ENCODE peak calls at places on chromosomes 2 and 18, in seven cellular contexts. One of them, this sample, is unnamed.

GRCh38 chr18:59573962-59574361 is 123.3 kb downstream of the CCBE1 start:
- DNase-seq in SK-N-SH: no peak
- DNase-seq in A549: no peak
- DNase-seq in HepG2: no peak
- DNase-seq in GM12878: no peak
- DNase-seq in HCT116: no peak
- DNase-seq in Panc1: no peak
- DNase-seq in this sample: no peak

GRCh38 chr2:219638948-219639341 is 11.5 kb downstream of the SLC4A3 start:
- DNase-seq in A549: no peak
- DNase-seq in HCT116: no peak
- DNase-seq in Panc1: no peak
- DNase-seq in HepG2: no peak
- DNase-seq in SK-N-SH: no peak
- DNase-seq in GM12878: no peak
- DNase-seq in this sample: peak

GRCh38 chr2:39728941-39729351 is 50.1 kb downstream of the THUMPD2 start:
- DNase-seq in HepG2: peak
- DNase-seq in HCT116: peak
- DNase-seq in A549: peak
- DNase-seq in SK-N-SH: peak
- DNase-seq in Panc1: no peak
- DNase-seq in GM12878: no peak
- DNase-seq in this sample: peak

GRCh38 chr2:23540804-23541360 is 155.9 kb downstream of the KLHL29 start:
- DNase-seq in HCT116: no peak
- DNase-seq in HepG2: no peak
- DNase-seq in A549: no peak
- DNase-seq in SK-N-SH: no peak
- DNase-seq in GM12878: no peak
- DNase-seq in Panc1: no peak
- DNase-seq in this sample: no peak

GRCh38 chr2:169391236-169391635 is 28.9 kb upstream of the LRP2 start:
- DNase-seq in Panc1: no peak
- DNase-seq in HepG2: no peak
- DNase-seq in GM12878: no peak
- DNase-seq in SK-N-SH: no peak
- DNase-seq in HCT116: no peak
- DNase-seq in A549: no peak
- DNase-seq in this sample: no peak

GRCh38 chr2:43018179-43019024 is 208.0 kb downstream of the ZFP36L2 start:
- DNase-seq in SK-N-SH: no peak
- DNase-seq in Panc1: no peak
- DNase-seq in GM12878: no peak
- DNase-seq in HepG2: peak
- DNase-seq in A549: no peak
- DNase-seq in HCT116: no peak
- DNase-seq in this sample: peak

GRCh38 chr2:181273986-181274385 is 183.2 kb upstream of the ITGA4 start:
- DNase-seq in GM12878: no peak
- DNase-seq in Panc1: no peak
- DNase-seq in SK-N-SH: no peak
- DNase-seq in A549: no peak
- DNase-seq in HepG2: no peak
- DNase-seq in HCT116: no peak
- DNase-seq in this sample: no peak

GRCh38 chr2:181892795-181893435 is 1.4 kb downstream of the ITPRID2 start:
- DNase-seq in A549: peak
- DNase-seq in Panc1: no peak
- DNase-seq in GM12878: no peak
- DNase-seq in HCT116: peak
- DNase-seq in HepG2: peak
- DNase-seq in SK-N-SH: no peak
- DNase-seq in this sample: no peak

GRCh38 chr2:41207578-41207977 is 755.7 kb upstream of the SLC8A1 start:
- DNase-seq in GM12878: no peak
- DNase-seq in SK-N-SH: no peak
- DNase-seq in A549: no peak
- DNase-seq in HCT116: no peak
- DNase-seq in Panc1: no peak
- DNase-seq in HepG2: no peak
- DNase-seq in this sample: no peak

GRCh38 chr2:164739966-164740365 is 101.7 kb downstream of the COBLL1 start:
- DNase-seq in SK-N-SH: no peak
- DNase-seq in HepG2: no peak
- DNase-seq in HCT116: no peak
- DNase-seq in GM12878: no peak
- DNase-seq in Panc1: no peak
- DNase-seq in A549: no peak
- DNase-seq in this sample: no peak

GRCh38 chr2:239822146-239822945 is 202.8 kb downstream of the NDUFA10 start:
- DNase-seq in HepG2: no peak
- DNase-seq in Panc1: no peak
- DNase-seq in SK-N-SH: no peak
- DNase-seq in HCT116: no peak
- DNase-seq in A549: no peak
- DNase-seq in GM12878: peak
- DNase-seq in this sample: no peak

GRCh38 chr2:109612991-109613921 is 510 bp downstream of the SEPTIN10 start:
- DNase-seq in SK-N-SH: peak
- DNase-seq in HepG2: peak
- DNase-seq in Panc1: no peak
- DNase-seq in HCT116: no peak
- DNase-seq in GM12878: no peak
- DNase-seq in A549: no peak
- DNase-seq in this sample: no peak

GRCh38 chr2:42545714-42546390 is 22.6 kb upstream of the MTA3 start:
- DNase-seq in A549: no peak
- DNase-seq in SK-N-SH: no peak
- DNase-seq in GM12878: no peak
- DNase-seq in Panc1: no peak
- DNase-seq in HepG2: no peak
- DNase-seq in HCT116: no peak
- DNase-seq in this sample: no peak

GRCh38 chr2:196131949-196132925 is 39.1 kb downstream of the STK17B start:
- DNase-seq in HepG2: no peak
- DNase-seq in SK-N-SH: no peak
- DNase-seq in HCT116: no peak
- DNase-seq in A549: no peak
- DNase-seq in Panc1: no peak
- DNase-seq in GM12878: no peak
- DNase-seq in this sample: peak

GRCh38 chr2:24203029-24203786 is 28.4 kb downstream of the FAM228A start:
- DNase-seq in HCT116: no peak
- DNase-seq in GM12878: no peak
- DNase-seq in SK-N-SH: no peak
- DNase-seq in HepG2: no peak
- DNase-seq in A549: no peak
- DNase-seq in Panc1: no peak
- DNase-seq in this sample: no peak

GRCh38 chr2:101160454-101160853 is 9.3 kb upstream of the TBC1D8 start:
- DNase-seq in Panc1: no peak
- DNase-seq in HepG2: no peak
- DNase-seq in SK-N-SH: no peak
- DNase-seq in HCT116: no peak
- DNase-seq in A549: no peak
- DNase-seq in GM12878: no peak
- DNase-seq in this sample: no peak

GRCh38 chr2:118186110-118186857 is 98.0 kb downstream of the INSIG2 start:
- DNase-seq in A549: peak
- DNase-seq in SK-N-SH: peak
- DNase-seq in HepG2: no peak
- DNase-seq in Panc1: peak
- DNase-seq in GM12878: peak
- DNase-seq in HCT116: peak
- DNase-seq in this sample: peak

GRCh38 chr2:153230977-153231376 is 247.6 kb downstream of the RPRM start:
- DNase-seq in Panc1: no peak
- DNase-seq in HCT116: no peak
- DNase-seq in GM12878: no peak
- DNase-seq in A549: no peak
- DNase-seq in HepG2: no peak
- DNase-seq in SK-N-SH: no peak
- DNase-seq in this sample: no peak

GRCh38 chr18:79445740-79446566 is 50.2 kb downstream of the NFATC1 start:
- DNase-seq in SK-N-SH: no peak
- DNase-seq in Panc1: no peak
- DNase-seq in HCT116: no peak
- DNase-seq in HepG2: no peak
- DNase-seq in A549: no peak
- DNase-seq in GM12878: no peak
- DNase-seq in this sample: no peak
- TF ChIP-seq REST in SK-N-SH: no peak
- TF ChIP-seq REST in Panc1: no peak
- TF ChIP-seq REST in HCT116: no peak
- TF ChIP-seq REST in HepG2: no peak
- TF ChIP-seq REST in A549: no peak
- TF ChIP-seq REST in GM12878: no peak
- TF ChIP-seq REST in this sample: no peak

GRCh38 chr2:27582129-27582694 is 630 bp upstream of the ZNF512 start:
- DNase-seq in Panc1: no peak
- DNase-seq in SK-N-SH: no peak
- DNase-seq in HCT116: no peak
- DNase-seq in A549: no peak
- DNase-seq in GM12878: no peak
- DNase-seq in HepG2: no peak
- DNase-seq in this sample: no peak
- TF ChIP-seq REST in Panc1: no peak
- TF ChIP-seq REST in SK-N-SH: no peak
- TF ChIP-seq REST in HCT116: no peak
- TF ChIP-seq REST in A549: no peak
- TF ChIP-seq REST in GM12878: no peak
- TF ChIP-seq REST in HepG2: no peak
- TF ChIP-seq REST in this sample: no peak

GRCh38 chr2:32678825-32679224 is 51.0 kb downstream of the TTC27 start:
- DNase-seq in SK-N-SH: no peak
- DNase-seq in HCT116: peak
- DNase-seq in Panc1: no peak
- DNase-seq in GM12878: no peak
- DNase-seq in HepG2: no peak
- DNase-seq in A549: no peak
- DNase-seq in this sample: no peak
- TF ChIP-seq REST in SK-N-SH: no peak
- TF ChIP-seq REST in HCT116: no peak
- TF ChIP-seq REST in Panc1: no peak
- TF ChIP-seq REST in GM12878: no peak
- TF ChIP-seq REST in HepG2: no peak
- TF ChIP-seq REST in A549: no peak
- TF ChIP-seq REST in this sample: no peak

GRCh38 chr2:60634443-60634842 is 81.0 kb upstream of the BCL11A start:
- DNase-seq in HepG2: no peak
- DNase-seq in SK-N-SH: no peak
- DNase-seq in GM12878: no peak
- DNase-seq in HCT116: no peak
- DNase-seq in Panc1: no peak
- DNase-seq in A549: no peak
- DNase-seq in this sample: no peak
- TF ChIP-seq REST in HepG2: no peak
- TF ChIP-seq REST in SK-N-SH: no peak
- TF ChIP-seq REST in GM12878: no peak
- TF ChIP-seq REST in HCT116: no peak
- TF ChIP-seq REST in Panc1: no peak
- TF ChIP-seq REST in A549: no peak
- TF ChIP-seq REST in this sample: no peak

GRCh38 chr2:9164112-9164608 is 42.5 kb upstream of the ASAP2 start:
- DNase-seq in A549: no peak
- DNase-seq in HCT116: no peak
- DNase-seq in GM12878: no peak
- DNase-seq in HepG2: no peak
- DNase-seq in SK-N-SH: no peak
- DNase-seq in Panc1: no peak
- DNase-seq in this sample: no peak

GRCh38 chr2:9163306-9164111 is 43.1 kb upstream of the ASAP2 start:
- DNase-seq in HepG2: no peak
- DNase-seq in A549: no peak
- DNase-seq in Panc1: no peak
- DNase-seq in SK-N-SH: no peak
- DNase-seq in HCT116: no peak
- DNase-seq in GM12878: no peak
- DNase-seq in this sample: no peak

GRCh38 chr2:9166579-9167392 is 39.8 kb upstream of the ASAP2 start:
- DNase-seq in Panc1: no peak
- DNase-seq in HCT116: no peak
- DNase-seq in GM12878: no peak
- DNase-seq in HepG2: peak
- DNase-seq in SK-N-SH: no peak
- DNase-seq in A549: no peak
- DNase-seq in this sample: no peak

GRCh38 chr2:9167718-9168657 is 38.6 kb upstream of the ASAP2 start:
- DNase-seq in GM12878: no peak
- DNase-seq in HepG2: peak
- DNase-seq in Panc1: no peak
- DNase-seq in A549: no peak
- DNase-seq in SK-N-SH: no peak
- DNase-seq in HCT116: no peak
- DNase-seq in this sample: no peak

DNA sequence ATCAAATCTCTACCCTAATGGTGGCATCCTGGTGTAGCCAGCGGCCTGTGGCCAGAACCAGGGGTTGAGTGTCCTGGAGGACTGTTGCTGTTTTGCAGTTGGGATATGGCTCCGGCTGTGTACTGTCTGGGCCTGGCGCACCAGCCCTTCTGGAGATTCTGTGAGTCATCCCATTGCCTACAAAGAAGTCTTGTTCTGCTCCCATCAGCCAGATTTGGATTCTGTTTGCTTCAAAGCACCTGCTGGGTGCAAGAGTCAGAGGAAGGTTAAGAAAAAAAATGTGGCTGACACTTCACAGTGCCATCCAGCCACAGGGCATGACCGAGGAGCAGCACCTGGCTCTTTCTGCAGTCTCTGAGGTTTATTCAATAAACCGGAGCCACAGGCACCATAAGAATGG is 41.0 kb upstream of the ASAP2 start:
- DNase-seq in HepG2: peak
- DNase-seq in GM12878: no peak
- DNase-seq in HCT116: peak
- DNase-seq in A549: no peak
- DNase-seq in SK-N-SH: no peak
- DNase-seq in Panc1: no peak
- DNase-seq in this sample: no peak
- TF ChIP-seq REST in HepG2: no peak
- TF ChIP-seq REST in GM12878: no peak
- TF ChIP-seq REST in HCT116: no peak
- TF ChIP-seq REST in A549: no peak
- TF ChIP-seq REST in SK-N-SH: no peak
- TF ChIP-seq REST in Panc1: no peak
- TF ChIP-seq REST in this sample: no peak

GRCh38 chr2:241963223-241963622 is 93.7 kb downstream of the RTP5 start:
- DNase-seq in HepG2: no peak
- DNase-seq in GM12878: no peak
- DNase-seq in Panc1: no peak
- DNase-seq in A549: no peak
- DNase-seq in SK-N-SH: no peak
- DNase-seq in HCT116: no peak
- DNase-seq in this sample: no peak
- TF ChIP-seq REST in HepG2: no peak
- TF ChIP-seq REST in GM12878: no peak
- TF ChIP-seq REST in Panc1: no peak
- TF ChIP-seq REST in A549: no peak
- TF ChIP-seq REST in SK-N-SH: no peak
- TF ChIP-seq REST in HCT116: no peak
- TF ChIP-seq REST in this sample: no peak